ENCODE peak calls at places on chromosome 3, in eight cellular contexts. One of them, this sample, is unnamed.

GRCh38 chr3:178182337-178182761 is 353.9 kb upstream of the KCNMB2 start:
- DNase-seq in HS-27A: no peak
- DNase-seq in lung: no peak
- DNase-seq in nephron progenitor cell: no peak
- DNase-seq in psoas muscle: no peak
- DNase-seq in neural crest cell: no peak
- DNase-seq in activated CD4-positive, CD25-positive, alpha-beta regulatory T cell: no peak
- DNase-seq in HCEC 1CT: no peak
- DNase-seq in this sample: peak; percentile 88

GRCh38 chr3:163382183-163382582 is 1696.1 kb downstream of the SI start:
- DNase-seq in lung: no peak
- DNase-seq in HCEC 1CT: no peak
- DNase-seq in activated CD4-positive, CD25-positive, alpha-beta regulatory T cell: no peak
- DNase-seq in neural crest cell: no peak
- DNase-seq in psoas muscle: no peak
- DNase-seq in nephron progenitor cell: no peak
- DNase-seq in HS-27A: no peak
- DNase-seq in this sample: no peak

GRCh38 chr3:46466273-46466672 is 1.6 kb upstream of the LTF start:
- DNase-seq in neural crest cell: no peak
- DNase-seq in HS-27A: no peak
- DNase-seq in HCEC 1CT: no peak
- DNase-seq in nephron progenitor cell: no peak
- DNase-seq in activated CD4-positive, CD25-positive, alpha-beta regulatory T cell: no peak
- DNase-seq in psoas muscle: no peak
- DNase-seq in lung: no peak
- DNase-seq in this sample: no peak

GRCh38 chr3:27623085-27623753 is 98.9 kb downstream of the EOMES start:
- DNase-seq in neural crest cell: no peak
- DNase-seq in lung: no peak
- DNase-seq in HS-27A: no peak
- DNase-seq in nephron progenitor cell: no peak
- DNase-seq in psoas muscle: no peak
- DNase-seq in HCEC 1CT: no peak
- DNase-seq in activated CD4-positive, CD25-positive, alpha-beta regulatory T cell: no peak
- DNase-seq in this sample: no peak

GRCh38 chr3:23648965-23649328 is 156.8 kb upstream of the UBE2E1 start:
- DNase-seq in activated CD4-positive, CD25-positive, alpha-beta regulatory T cell: no peak
- DNase-seq in neural crest cell: no peak
- DNase-seq in lung: no peak
- DNase-seq in HS-27A: no peak
- DNase-seq in HCEC 1CT: no peak
- DNase-seq in psoas muscle: no peak
- DNase-seq in nephron progenitor cell: no peak
- DNase-seq in this sample: no peak

GRCh38 chr3:57292159-57292894 is at the start of gene ASB14:
- DNase-seq in psoas muscle: no peak
- DNase-seq in HCEC 1CT: no peak
- DNase-seq in activated CD4-positive, CD25-positive, alpha-beta regulatory T cell: no peak
- DNase-seq in lung: no peak
- DNase-seq in HS-27A: no peak
- DNase-seq in nephron progenitor cell: no peak
- DNase-seq in neural crest cell: no peak
- DNase-seq in this sample: no peak

GRCh38 chr3:20037255-20037996 is 2.8 kb upstream of the KAT2B start:
- DNase-seq in HCEC 1CT: no peak
- DNase-seq in HS-27A: no peak
- DNase-seq in lung: no peak
- DNase-seq in psoas muscle: no peak
- DNase-seq in neural crest cell: no peak
- DNase-seq in activated CD4-positive, CD25-positive, alpha-beta regulatory T cell: no peak
- DNase-seq in nephron progenitor cell: no peak
- DNase-seq in this sample: no peak

GRCh38 chr3:61819861-61820260 is 258.5 kb downstream of the PTPRG start:
- DNase-seq in lung: no peak
- DNase-seq in psoas muscle: no peak
- DNase-seq in activated CD4-positive, CD25-positive, alpha-beta regulatory T cell: no peak
- DNase-seq in HS-27A: no peak
- DNase-seq in HCEC 1CT: peak; percentile 22
- DNase-seq in nephron progenitor cell: no peak
- DNase-seq in neural crest cell: no peak
- DNase-seq in this sample: no peak

GRCh38 chr3:178310833-178311380 is 225.3 kb upstream of the KCNMB2 start:
- DNase-seq in psoas muscle: no peak
- DNase-seq in activated CD4-positive, CD25-positive, alpha-beta regulatory T cell: no peak
- DNase-seq in neural crest cell: no peak
- DNase-seq in HS-27A: no peak
- DNase-seq in HCEC 1CT: no peak
- DNase-seq in lung: no peak
- DNase-seq in nephron progenitor cell: no peak
- DNase-seq in this sample: no peak

This sample was measured in G401.